ENCODE peak calls at places on chromosomes 5 and 9, in nine cellular contexts. D is endothelial cell, B is HL-60, T is GM10248, Z is fibroblast of mammary gland, R is MCF 10A, S is body of pancreas, P is RWPE1, E is AG10803. A is an unnamed sample.

GRCh38 chr5:79143684-79144379 is 32.2 kb downstream of the BHMT start:
- DNase-seq in D (no peak), B (no peak), T (no peak), Z (peak; percentile 69), R (peak; percentile 62), S (no peak), P (peak; percentile 90), E (peak; percentile 25), A (peak; percentile 6)

GRCh38 chr5:132074772-132075718 is 1.5 kb downstream of the CSF2 start:
- DNase-seq in D (no peak), B (no peak), T (no peak), Z (no peak), R (peak; percentile 42), S (no peak), P (no peak), E (no peak), A (no peak)

GRCh38 chr9:135614821-135615665 is 24.3 kb downstream of the GLT6D1 start:
- DNase-seq in D (no peak), B (no peak), T (no peak), Z (no peak), R (no peak), S (no peak), P (no peak), E (no peak), A (no peak)

GRCh38 chr9:137575382-137575724 is 3.4 kb downstream of the DPH7 start:
- DNase-seq in D (no peak), B (no peak), T (peak; percentile 73), Z (peak; percentile 55), R (no peak), S (no peak), P (no peak), E (no peak), A (no peak)

GRCh38 chr9:133643978-133644760 is 8.0 kb downstream of the DBH start:
- DNase-seq in D (no peak), B (no peak), T (no peak), Z (no peak), R (no peak), S (no peak), P (no peak), E (no peak), A (no peak)

GRCh38 chr9:6538666-6539071 is 106.9 kb downstream of the GLDC start:
- DNase-seq in D (no peak), B (no peak), T (no peak), Z (peak; percentile 64), R (peak; percentile 38), S (no peak), P (no peak), E (peak; percentile 14), A (no peak)

GRCh38 chr9:33166263-33167083 is 663 bp downstream of the B4GALT1 start:
- DNase-seq in D (peak; percentile 46), B (no peak), T (no peak), Z (peak; percentile 45), R (peak; percentile 46), S (no peak), P (no peak), E (no peak), A (peak; percentile 8)

GRCh38 chr9:100492952-100493351 is 20.0 kb downstream of the TMEFF1 start:
- DNase-seq in D (no peak), B (no peak), T (no peak), Z (peak; percentile 52), R (peak; percentile 5), S (no peak), P (no peak), E (peak; percentile 84), A (peak; percentile 45)

GRCh38 chr5:159695741-159696294 is 220.5 kb upstream of the ADRA1B start:
- DNase-seq in D (no peak), B (no peak), T (no peak), Z (no peak), R (no peak), S (no peak), P (no peak), E (no peak), A (no peak)

GRCh38 chr5:114839360-114839759 is 330.3 kb downstream of the TRIM36 start:
- DNase-seq in D (no peak), B (no peak), T (no peak), Z (no peak), R (no peak), S (no peak), P (no peak), E (no peak), A (no peak)

GRCh38 chr5:67344870-67345269 is 148.3 kb upstream of the CD180 start:
- DNase-seq in D (no peak), B (no peak), T (no peak), Z (no peak), R (no peak), S (no peak), P (no peak), E (no peak), A (no peak)

GRCh38 chr5:154786414-154786813 is 31.2 kb downstream of the LARP1 start:
- DNase-seq in D (no peak), B (no peak), T (no peak), Z (peak; percentile 22), R (no peak), S (no peak), P (no peak), E (no peak), A (no peak)

GRCh38 chr5:136079195-136079985 is 50.6 kb downstream of the TGFBI start:
- DNase-seq in D (peak; percentile 41), B (no peak), T (no peak), Z (no peak), R (no peak), S (no peak), P (no peak), E (no peak), A (no peak)
- TF ChIP-seq CTCF in D (no peak), B (no peak), T (peak; percentile 33), Z (no peak), R (no peak), S (no peak), P (no peak), E (no peak), A (peak; percentile 13)

GRCh38 chr5:177369050-177369912 is 11.6 kb downstream of the RGS14 start:
- DNase-seq in D (peak; percentile 57), B (no peak), T (peak; percentile 62), Z (peak; percentile 30), R (peak; percentile 71), S (peak; percentile 54), P (peak; percentile 74), E (peak; percentile 6), A (no peak)

GRCh38 chr5:177365845-177366527 is 8.3 kb downstream of the RGS14 start:
- DNase-seq in D (no peak), B (no peak), T (no peak), Z (no peak), R (no peak), S (no peak), P (no peak), E (no peak), A (no peak)

GRCh38 chr5:177367981-177368960 is 10.5 kb downstream of the RGS14 start:
- DNase-seq in D (no peak), B (no peak), T (no peak), Z (no peak), R (no peak), S (peak; percentile 80), P (no peak), E (no peak), A (no peak)

GRCh38 chr5:177366528-177367322 is 9.0 kb downstream of the RGS14 start:
- DNase-seq in D (peak; percentile 83), B (no peak), T (no peak), Z (peak; percentile 73), R (no peak), S (peak; percentile 96), P (peak; percentile 58), E (peak; percentile 77), A (peak; percentile 73)

DNA sequence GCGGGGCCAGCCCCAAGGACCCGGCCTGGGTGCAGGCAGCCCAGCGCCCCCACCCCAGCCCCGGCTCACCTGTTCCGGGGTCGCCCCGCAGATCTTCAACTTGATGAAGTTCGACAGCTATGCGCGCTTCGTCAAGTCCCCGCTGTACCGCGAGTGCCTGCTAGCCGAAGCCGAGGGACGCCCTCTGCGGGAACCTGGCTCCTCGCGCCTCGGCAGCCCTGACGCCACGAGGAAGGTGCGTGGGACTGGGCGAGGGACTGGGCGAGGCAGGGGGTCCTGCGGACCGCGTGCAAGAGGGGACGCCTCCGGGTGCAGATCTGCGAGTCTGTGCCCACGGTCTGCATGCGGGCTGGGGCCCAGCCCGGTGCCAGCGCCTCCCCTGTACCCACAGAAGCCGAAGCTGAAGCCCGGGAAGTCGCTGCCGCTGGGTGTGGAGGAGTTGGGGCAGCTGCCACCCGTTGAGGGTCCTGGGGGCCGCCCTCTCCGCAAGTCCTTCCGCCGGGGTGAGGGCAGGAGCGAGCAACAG is 9.7 kb downstream of the RGS14 start:
- DNase-seq in D (no peak), B (no peak), T (no peak), Z (no peak), R (no peak), S (no peak), P (no peak), E (no peak), A (no peak)
- TF ChIP-seq CTCF in D (no peak), B (no peak), T (no peak), Z (no peak), R (no peak), S (no peak), P (no peak), E (peak; percentile 5), A (peak; percentile 30)

DNA sequence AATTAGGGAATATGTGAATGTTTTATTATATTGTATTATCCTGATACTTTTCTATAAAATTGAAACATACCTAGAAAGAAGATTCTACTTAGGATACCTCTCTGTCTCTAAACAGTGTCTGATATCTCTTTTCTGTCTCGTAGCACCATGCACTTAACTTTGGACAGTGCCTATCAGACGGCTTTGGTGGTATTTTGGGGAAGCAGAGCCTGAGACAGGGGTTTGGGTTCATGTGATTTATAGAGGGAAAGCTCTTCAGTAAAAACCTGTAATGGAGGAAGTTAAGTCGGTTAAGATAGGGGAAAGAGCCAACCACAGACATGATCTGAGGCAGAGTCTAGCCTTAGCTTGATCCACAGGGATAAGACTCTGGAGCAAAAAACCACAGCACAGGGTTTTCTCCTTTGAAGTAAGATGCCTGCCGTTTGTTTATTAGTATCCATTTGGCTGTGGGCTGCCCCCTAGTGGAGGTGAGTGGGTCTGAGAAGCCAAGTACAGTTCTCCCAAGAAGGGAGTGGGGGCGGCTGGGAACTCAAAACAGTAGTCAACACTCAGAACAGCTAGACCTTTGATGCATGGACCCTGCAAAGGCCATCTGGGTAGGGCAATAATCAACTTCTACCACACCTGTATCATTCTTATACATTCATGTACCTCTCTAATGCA is 141.2 kb upstream of the ASTN2 start:
- DNase-seq in D (peak; percentile 65), B (no peak), T (peak; percentile 52), Z (peak; percentile 20), R (peak; percentile 79), S (peak; percentile 74), P (no peak), E (peak; percentile 21), A (peak; percentile 1)
- TF ChIP-seq CTCF in D (peak; percentile 71), B (peak; percentile 45), T (peak; percentile 58), Z (peak; percentile 27), R (peak; percentile 41), S (peak; percentile 41), P (peak; percentile 36), E (peak; percentile 47), A (peak; percentile 64)

DNA sequence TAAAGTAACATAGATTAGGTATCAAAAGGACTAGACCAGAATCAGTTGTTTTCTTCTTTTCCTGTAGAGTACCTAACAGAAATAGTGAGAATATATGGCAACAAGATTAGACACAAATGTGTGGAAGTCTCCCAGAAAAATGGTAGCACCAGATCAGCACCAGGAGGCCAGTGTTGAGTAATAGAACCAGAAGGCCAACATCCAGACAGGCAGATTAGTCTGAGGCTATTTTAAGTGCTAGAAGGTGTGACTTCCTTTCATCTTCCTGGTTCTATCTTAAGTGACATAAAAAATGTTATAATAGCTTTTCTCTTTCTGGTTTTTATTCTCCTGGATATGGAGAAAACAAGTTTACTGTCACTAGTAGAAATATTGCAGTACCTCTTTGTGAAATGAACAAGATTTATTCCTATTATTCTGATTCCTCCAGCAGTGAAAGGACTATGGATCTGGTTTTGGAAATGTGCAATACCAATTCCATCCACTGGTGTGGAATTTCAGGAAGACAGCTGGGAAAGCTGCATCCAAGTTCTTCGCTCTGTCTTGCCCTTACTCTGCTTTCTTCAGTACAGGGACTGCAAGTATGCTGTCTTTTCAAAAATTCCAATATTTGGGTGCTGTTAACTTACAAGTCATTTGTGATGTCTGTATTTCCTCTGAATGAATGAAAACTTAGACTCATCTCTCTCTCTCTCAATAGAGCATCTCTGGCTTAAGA is 39.1 kb downstream of the SHLD3 start:
- DNase-seq in D (peak; percentile 37), B (no peak), T (no peak), Z (peak; percentile 28), R (peak; percentile 31), S (no peak), P (peak; percentile 43), E (peak; percentile 22), A (peak; percentile 22)
- TF ChIP-seq CTCF in D (peak; percentile 87), B (no peak), T (no peak), Z (peak; percentile 55), R (peak; percentile 31), S (peak; percentile 35), P (peak; percentile 60), E (peak; percentile 51), A (peak; percentile 78)